ENCODE peak calls at places on chromosome 15, in ten cellular contexts. V, H, Q, T, X, Z, P, G, D and Y are unnamed samples.

GRCh38 chr15:65006876-65007275 is 17.2 kb upstream of the SPG21 start:
- DNase-seq in V (no peak), H (no peak), Q (no peak), T (no peak), X (no peak), Z (no peak), P (no peak), G (peak; percentile 56), D (no peak), Y (no peak)

GRCh38 chr15:68560501-68561113 is 18.2 kb upstream of the CORO2B start:
- DNase-seq in V (peak; percentile 64), H (no peak), Q (no peak), T (no peak), X (no peak), Z (no peak), P (no peak), G (peak; percentile 32), D (no peak), Y (no peak)

GRCh38 chr15:80660114-80660513 is 35.0 kb upstream of the ABHD17C start:
- DNase-seq in V (no peak), H (no peak), Q (no peak), T (no peak), X (peak; percentile 25), Z (peak; percentile 40), P (peak; percentile 21), G (peak; percentile 51), D (peak; percentile 63), Y (no peak)

GRCh38 chr15:65533057-65533752 is 2.9 kb downstream of the HACD3 start:
- DNase-seq in V (no peak), H (no peak), Q (no peak), T (no peak), X (no peak), Z (no peak), P (no peak), G (no peak), D (no peak), Y (no peak)

GRCh38 chr15:73265536-73266153 is 103.1 kb downstream of the HCN4 start:
- DNase-seq in V (peak; percentile 77), H (no peak), Q (peak; percentile 12), T (peak; percentile 48), X (no peak), Z (peak; percentile 63), P (peak; percentile 31), G (peak; percentile 77), D (peak; percentile 74), Y (peak; percentile 17)

GRCh38 chr15:68343579-68344225 is 66.2 kb downstream of the FEM1B start:
- DNase-seq in V (peak; percentile 64), H (no peak), Q (no peak), T (no peak), X (no peak), Z (no peak), P (no peak), G (peak; percentile 40), D (no peak), Y (no peak)

GRCh38 chr15:51668446-51668845 is 12.9 kb upstream of the SCG3 start:
- DNase-seq in V (no peak), H (no peak), Q (no peak), T (no peak), X (no peak), Z (no peak), P (no peak), G (no peak), D (no peak), Y (no peak)

GRCh38 chr15:98923159-98923558 is 84.4 kb downstream of the PGPEP1L start:
- DNase-seq in V (no peak), H (no peak), Q (no peak), T (no peak), X (no peak), Z (no peak), P (peak; percentile 65), G (no peak), D (no peak), Y (no peak)

GRCh38 chr15:61584410-61584809 is 355.3 kb upstream of the RORA start:
- DNase-seq in V (no peak), H (no peak), Q (no peak), T (no peak), X (no peak), Z (no peak), P (no peak), G (no peak), D (no peak), Y (no peak)

GRCh38 chr15:90479656-90480055 is 50.1 kb upstream of the CRTC3 start:
- DNase-seq in V (no peak), H (no peak), Q (no peak), T (no peak), X (no peak), Z (no peak), P (no peak), G (no peak), D (no peak), Y (peak; percentile 19)

GRCh38 chr15:85094685-85095084 is 113.0 kb downstream of the PDE8A start:
- DNase-seq in V (no peak), H (no peak), Q (no peak), T (no peak), X (no peak), Z (no peak), P (no peak), G (no peak), D (no peak), Y (no peak)

GRCh38 chr15:25060996-25061620 is 106.3 kb downstream of the SNRPN start:
- DNase-seq in V (peak; percentile 15), H (no peak), Q (no peak), T (no peak), X (no peak), Z (no peak), P (peak; percentile 2), G (peak; percentile 12), D (no peak), Y (no peak)
- H3K9me3 ChIP-seq in V (peaks cover 93% of the 10 kb centered on the region), H (peaks cover 100% of the 10 kb centered on the region), Q (peaks cover 51% of the 10 kb centered on the region), T (peaks cover 100% of the 10 kb centered on the region), X (peaks cover 10% of the 10 kb centered on the region), Z (peaks cover 32% of the 10 kb centered on the region), P (peaks cover 98% of the 10 kb centered on the region), G (peaks cover 96% of the 10 kb centered on the region), D (peaks cover 73% of the 10 kb centered on the region), Y (peaks cover 13% of the 10 kb centered on the region)

DNA sequence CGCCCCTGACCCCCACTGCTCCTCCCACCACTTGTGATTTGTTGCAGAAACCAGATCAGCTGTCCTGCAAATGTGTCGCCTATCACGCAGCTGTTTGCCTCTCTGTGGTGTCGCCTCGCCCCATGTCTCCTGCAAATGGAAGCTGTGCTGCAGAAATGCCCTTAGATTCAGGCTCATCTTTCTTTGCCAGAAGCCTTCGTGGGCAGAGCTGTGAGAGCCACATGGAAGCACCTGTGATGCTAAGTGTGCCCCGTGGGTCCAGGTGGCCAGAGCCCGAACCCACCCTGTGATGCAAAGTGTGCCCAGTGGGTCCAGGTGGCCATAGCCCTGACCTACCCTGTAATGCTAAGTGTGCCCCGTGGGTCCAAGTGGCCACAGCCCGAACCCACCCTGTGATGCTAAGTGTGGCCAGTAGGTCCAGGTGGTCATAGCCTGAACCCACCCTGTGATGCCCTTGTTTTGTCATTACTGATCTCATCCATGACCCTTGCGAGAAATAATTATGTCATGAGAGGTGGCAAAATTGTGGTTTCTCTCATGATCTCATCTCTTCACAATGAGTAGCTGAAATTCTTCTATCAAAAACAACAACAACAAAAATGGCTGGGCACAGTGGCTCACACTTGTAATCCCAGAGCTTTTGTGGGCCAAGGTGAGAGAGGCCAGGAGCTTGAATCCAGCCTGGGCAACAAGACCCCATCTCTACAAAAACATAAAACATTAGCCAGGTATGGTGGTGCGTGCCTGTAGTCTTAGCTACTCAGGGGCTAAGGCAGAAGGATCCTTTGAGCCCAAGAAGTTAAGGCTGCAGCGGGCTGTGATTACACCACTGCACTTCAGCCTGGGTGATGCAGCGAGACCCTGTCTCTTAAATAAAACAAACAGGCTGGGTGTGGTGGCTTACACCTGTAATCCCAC is 187.4 kb downstream of the GOLGA6L6 start:
- DNase-seq in V (peak; percentile 79), H (no peak), Q (no peak), T (no peak), X (no peak), Z (no peak), P (peak; percentile 5), G (peak; percentile 33), D (peak; percentile 14), Y (no peak)
- H3K9me3 ChIP-seq in V (no peaks in the 10 kb centered on the region), H (no peaks in the 10 kb centered on the region), Q (no peaks in the 10 kb centered on the region), T (peaks cover 13% of the 10 kb centered on the region), X (peaks cover 60% of the 10 kb centered on the region), Z (no peaks in the 10 kb centered on the region), P (no peaks in the 10 kb centered on the region), G (peaks cover 99% of the 10 kb centered on the region), D (peaks cover 25% of the 10 kb centered on the region), Y (no peaks in the 10 kb centered on the region)

GRCh38 chr15:56208185-56208584 is 35.5 kb downstream of the RFX7 start:
- DNase-seq in V (no peak), H (no peak), Q (no peak), T (no peak), X (no peak), Z (no peak), P (no peak), G (no peak), D (no peak), Y (no peak)

GRCh38 chr15:56207711-56208110 is 36.0 kb downstream of the RFX7 start:
- DNase-seq in V (no peak), H (no peak), Q (no peak), T (no peak), X (no peak), Z (no peak), P (no peak), G (no peak), D (no peak), Y (no peak)

GRCh38 chr15:56208641-56209155 is 35.0 kb downstream of the RFX7 start:
- DNase-seq in V (no peak), H (no peak), Q (no peak), T (no peak), X (no peak), Z (no peak), P (no peak), G (no peak), D (no peak), Y (no peak)

GRCh38 chr15:56211960-56212550 is 31.6 kb downstream of the RFX7 start:
- DNase-seq in V (no peak), H (no peak), Q (no peak), T (no peak), X (no peak), Z (no peak), P (no peak), G (no peak), D (no peak), Y (no peak)

GRCh38 chr15:56211064-56211463 is 32.6 kb downstream of the RFX7 start:
- DNase-seq in V (no peak), H (no peak), Q (no peak), T (no peak), X (no peak), Z (no peak), P (no peak), G (no peak), D (no peak), Y (no peak)
- H3K9me3 ChIP-seq in V (no peaks in the 10 kb centered on the region), H (peaks cover 36% of the 10 kb centered on the region), Q (no peaks in the 10 kb centered on the region), T (peaks cover 6% of the 10 kb centered on the region), X (no peaks in the 10 kb centered on the region), Z (no peaks in the 10 kb centered on the region), P (peaks cover 6% of the 10 kb centered on the region), G (no peaks in the 10 kb centered on the region), D (no peaks in the 10 kb centered on the region), Y (peaks cover 19% of the 10 kb centered on the region)

GRCh38 chr15:24734391-24734790 is 58.8 kb downstream of the NPAP1 start:
- DNase-seq in V (no peak), H (no peak), Q (no peak), T (no peak), X (no peak), Z (no peak), P (peak; percentile 11), G (no peak), D (no peak), Y (no peak)

DNA sequence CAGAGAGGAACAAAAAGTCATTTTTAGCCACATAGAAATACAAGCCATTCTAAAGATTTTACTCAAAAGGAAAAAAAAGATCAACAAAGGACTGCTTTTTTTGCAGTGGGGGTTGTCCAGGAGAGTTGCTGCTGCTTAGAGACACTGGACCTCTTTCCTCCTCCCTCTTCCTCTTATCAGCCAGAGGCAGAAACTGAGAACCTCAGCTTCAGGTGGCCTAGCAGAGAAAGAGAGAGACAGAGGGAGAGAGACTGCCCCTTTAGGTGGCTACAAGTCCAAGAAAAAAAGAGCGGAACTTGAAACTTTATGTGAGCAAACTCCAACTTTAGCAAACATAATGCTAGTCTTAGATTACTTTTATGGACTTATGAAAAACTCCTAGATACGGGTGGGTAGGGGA is 54.2 kb downstream of the NPAP1 start:
- DNase-seq in V (no peak), H (no peak), Q (no peak), T (no peak), X (no peak), Z (no peak), P (no peak), G (no peak), D (no peak), Y (no peak)
- H3K9me3 ChIP-seq in V (peaks cover 5% of the 10 kb centered on the region), H (no peaks in the 10 kb centered on the region), Q (peaks cover 5% of the 10 kb centered on the region), T (no peaks in the 10 kb centered on the region), X (peaks cover 3% of the 10 kb centered on the region), Z (peaks cover 5% of the 10 kb centered on the region), P (no peaks in the 10 kb centered on the region), G (peaks cover 32% of the 10 kb centered on the region), D (no peaks in the 10 kb centered on the region), Y (peaks cover 7% of the 10 kb centered on the region)